ENCODE peak calls at places on chromosomes 6 and 20, in four cellular contexts. Y is body of pancreas, L is bronchial epithelial cell, F is nephron progenitor cell. R is an unnamed sample.

GRCh38 chr20:10591956-10592521 is 81.8 kb downstream of the JAG1 start:
- DNase-seq in F (no peak), Y (no peak), L (no peak), R (no peak)

GRCh38 chr6:157726892-157727628 is 96.0 kb upstream of the SNX9 start:
- DNase-seq in F (no peak), Y (peak; percentile 20), L (no peak), R (no peak)

GRCh38 chr6:161139766-161140553 is 133.9 kb downstream of the AGPAT4 start:
- DNase-seq in Y (no peak), F (no peak), L (peak; percentile 28), R (no peak)

GRCh38 chr6:157609556-157609955 is 213.5 kb upstream of the SNX9 start:
- DNase-seq in L (no peak), F (no peak), Y (no peak), R (no peak)

GRCh38 chr6:152209211-152209610 is 401.7 kb downstream of the ESR1 start:
- DNase-seq in L (peak; percentile 78), F (no peak), Y (no peak), R (no peak)

GRCh38 chr6:3808759-3809514 is 40.2 kb upstream of the FAM50B start:
- DNase-seq in F (no peak), Y (peak; percentile 41), L (peak; percentile 77), R (no peak)

GRCh38 chr6:53634184-53634631 is 31.3 kb downstream of the KLHL31 start:
- DNase-seq in Y (no peak), L (no peak), F (no peak), R (no peak)

GRCh38 chr6:42101186-42101657 is 41.2 kb downstream of the C6orf132 start:
- DNase-seq in Y (no peak), L (peak; percentile 85), F (no peak), R (no peak)

GRCh38 chr6:168132531-168133184 is 53.6 kb upstream of the FRMD1 start:
- DNase-seq in L (no peak), F (peak; percentile 57), Y (peak; percentile 35), R (no peak)

GRCh38 chr6:154732824-154733609 is at the start of gene SCAF8:
- DNase-seq in Y (peak; percentile 83), L (peak; percentile 50), F (peak; percentile 90), R (peak; percentile 90)

GRCh38 chr20:46767127-46767761 is 57.8 kb downstream of the SLC2A10 start:
- DNase-seq in F (peak; percentile 55), L (peak; percentile 55), Y (no peak), R (no peak)

GRCh38 chr20:53900380-53900999 is 169.9 kb downstream of the BCAS1 start:
- DNase-seq in L (peak; percentile 97), Y (no peak), F (no peak), R (no peak)

GRCh38 chr6:17334265-17334664 is 53.1 kb downstream of the RBM24 start:
- DNase-seq in Y (no peak), L (peak; percentile 34), F (no peak), R (no peak)

GRCh38 chr6:33428219-33428890 is 8.5 kb downstream of the SYNGAP1 start:
- DNase-seq in Y (peak; percentile 29), L (peak; percentile 61), F (no peak), R (peak; percentile 65)

GRCh38 chr20:17495826-17496225 is 35.4 kb downstream of the BFSP1 start:
- DNase-seq in Y (no peak), F (no peak), L (no peak), R (no peak)

GRCh38 chr20:50467618-50468373 is 42.4 kb upstream of the PTPN1 start:
- DNase-seq in Y (peak; percentile 38), F (no peak), L (peak; percentile 63), R (no peak)

GRCh38 chr20:43448748-43449535 is 8.8 kb upstream of the SRSF6 start:
- DNase-seq in Y (peak; percentile 54), F (peak; percentile 43), L (peak; percentile 45), R (no peak)

GRCh38 chr6:96651816-96652215 is 88.9 kb downstream of the FHL5 start:
- DNase-seq in Y (no peak), L (no peak), F (no peak), R (peak; percentile 13)

GRCh38 chr6:71419217-71419953 is 130.8 kb downstream of the OGFRL1 start:
- DNase-seq in F (peak; percentile 51), Y (peak; percentile 22), L (no peak), R (no peak)

GRCh38 chr6:140485740-140486467 is 1111.5 kb upstream of the CITED2 start:
- DNase-seq in L (peak; percentile 92), Y (no peak), F (no peak), R (no peak)

GRCh38 chr20:51342510-51343236 is 199.8 kb downstream of the NFATC2 start:
- DNase-seq in F (no peak), L (no peak), Y (no peak), R (no peak)

GRCh38 chr20:16922834-16923233 is 174.7 kb downstream of the OTOR start:
- DNase-seq in F (no peak), L (peak; percentile 85), Y (no peak), R (no peak)

GRCh38 chr6:33694401-33694931 is 17.0 kb downstream of the UQCC2 start:
- DNase-seq in F (no peak), Y (no peak), L (peak; percentile 83), R (no peak)

GRCh38 chr20:574297-574942 is 30.8 kb upstream of the CSNK2A1 start:
- DNase-seq in L (no peak), F (no peak), Y (no peak), R (no peak)

GRCh38 chr6:21263531-21264287 is 329.8 kb upstream of the SOX4 start:
- DNase-seq in Y (no peak), F (no peak), L (peak; percentile 99), R (no peak)

GRCh38 chr20:44471481-44471882 is 4.2 kb upstream of the TTPAL start:
- DNase-seq in L (peak; percentile 26), F (no peak), Y (no peak), R (no peak)

GRCh38 chr20:33352258-33353012 is 48.9 kb downstream of the CDK5RAP1 start:
- DNase-seq in F (no peak), Y (no peak), L (no peak), R (no peak)

GRCh38 chr6:99613705-99614429 is 7.2 kb downstream of the PRDM13 start:
- DNase-seq in F (peak; percentile 52), Y (no peak), L (no peak), R (peak; percentile 75)

GRCh38 chr6:1771324-1771723 is 161.6 kb downstream of the FOXC1 start:
- DNase-seq in Y (no peak), F (no peak), L (peak; percentile 90), R (no peak)

GRCh38 chr20:53735536-53736050 is 142.0 kb upstream of the ZNF217 start:
- DNase-seq in F (no peak), L (peak; percentile 97), Y (no peak), R (no peak)

GRCh38 chr6:11806561-11807317 is 28.1 kb upstream of the ADTRP start:
- DNase-seq in Y (no peak), L (peak; percentile 94), F (no peak), R (no peak)

GRCh38 chr20:34974246-34974645 is 18.6 kb downstream of the MYH7B start:
- DNase-seq in L (no peak), F (no peak), Y (no peak), R (no peak)

GRCh38 chr20:48461351-48461750 is 366.4 kb downstream of the PREX1 start:
- DNase-seq in Y (no peak), F (no peak), L (no peak), R (no peak)

GRCh38 chr20:45469336-45470261 is at the start of gene WFDC2:
- DNase-seq in F (peak; percentile 68), L (no peak), Y (peak; percentile 37), R (no peak)

GRCh38 chr6:21461844-21462518 is 131.6 kb upstream of the SOX4 start:
- DNase-seq in L (peak; percentile 3), F (no peak), Y (no peak), R (no peak)

GRCh38 chr6:36826520-36827227 is 12.6 kb downstream of the CPNE5 start:
- DNase-seq in Y (no peak), F (no peak), L (no peak), R (no peak)

GRCh38 chr20:17795003-17795402 is 95.2 kb downstream of the BANF2 start:
- DNase-seq in F (no peak), Y (no peak), L (no peak), R (no peak)

GRCh38 chr6:30507849-30508843 is 18.8 kb downstream of the HLA-E start:
- DNase-seq in L (no peak), F (no peak), Y (no peak), R (peak; percentile 37)

GRCh38 chr6:45835725-45836437 is 179.8 kb downstream of the CLIC5 start:
- DNase-seq in L (peak; percentile 85), F (no peak), Y (no peak), R (no peak)

GRCh38 chr20:37165031-37165430 is 14.1 kb upstream of the RPN2 start:
- DNase-seq in F (no peak), Y (no peak), L (no peak), R (no peak)
- TF ChIP-seq CTCF in F (no peak), Y (no peak), L (no peak), R (no peak)

DNA sequence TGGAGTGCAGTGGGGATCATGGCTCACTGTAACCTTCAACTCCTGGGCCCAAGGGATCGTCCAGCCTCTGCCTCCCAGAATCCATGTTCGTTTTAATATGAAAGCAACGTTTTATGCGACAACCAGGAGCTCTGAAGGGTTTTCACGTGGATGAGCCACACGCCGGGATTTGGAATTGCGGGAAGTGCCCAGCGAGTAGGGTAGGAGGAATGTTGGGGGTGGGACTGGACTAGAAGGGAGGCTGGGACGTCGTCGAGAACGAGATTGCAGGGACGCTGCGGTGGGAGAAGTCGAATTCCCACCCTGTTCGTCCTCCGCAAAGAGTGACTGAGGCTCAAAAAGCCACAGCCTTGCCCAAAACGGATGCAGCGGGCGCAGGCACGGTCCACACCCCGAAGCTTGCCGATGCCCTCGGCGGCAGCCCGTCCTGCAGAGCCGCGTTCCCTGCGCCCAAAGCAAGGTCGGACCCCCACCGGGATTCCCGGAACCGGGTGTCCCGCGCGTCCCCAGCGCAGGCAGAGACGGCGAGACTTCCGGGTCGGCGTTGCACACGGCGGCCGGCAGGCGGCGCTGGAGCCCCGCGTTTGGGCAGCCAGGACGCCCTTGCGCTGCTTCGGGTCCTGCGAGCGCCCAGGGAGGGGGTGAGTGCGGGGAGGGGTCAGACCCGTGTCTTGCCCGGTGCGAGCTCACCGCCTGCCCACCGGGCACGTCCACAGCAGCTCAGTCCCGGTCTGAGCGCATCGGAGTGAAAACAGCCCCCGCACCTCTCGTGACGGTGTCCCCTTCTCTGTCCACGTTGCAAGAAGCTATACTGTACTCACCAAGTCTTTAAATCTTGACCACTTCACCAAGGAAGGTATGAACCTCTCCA is 87.8 kb downstream of the DHX35 start:
- DNase-seq in Y (peak; percentile 79), L (peak; percentile 32), F (peak; percentile 88), R (peak; percentile 88)
- TF ChIP-seq CTCF in Y (peak; percentile 92), L (peak; percentile 98), F (peak; percentile 98), R (peak; percentile 95)

DNA sequence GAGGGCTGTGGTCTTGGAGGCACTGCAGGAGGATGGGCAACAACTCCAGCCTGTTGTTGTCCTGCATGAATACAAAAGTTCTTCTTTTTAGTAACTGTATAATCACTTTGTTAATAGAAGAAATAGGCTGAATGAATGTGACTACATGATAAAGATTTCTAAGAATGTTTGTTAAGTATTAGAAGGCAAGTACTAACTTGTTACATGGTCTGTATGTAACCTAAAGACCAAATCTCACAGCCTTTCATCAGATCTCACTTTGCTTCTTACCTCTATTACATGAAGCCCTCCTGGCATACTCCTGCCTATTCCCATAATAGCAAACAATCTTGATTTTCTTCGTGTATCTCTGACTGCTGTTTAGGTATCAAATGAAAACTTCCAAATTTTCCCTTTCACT is 73.4 kb downstream of the REPS1 start:
- DNase-seq in F (no peak), Y (no peak), L (peak; percentile 86), R (no peak)
- TF ChIP-seq CTCF in F (no peak), Y (no peak), L (no peak), R (no peak)

GRCh38 chr6:27894839-27895762 is 17.1 kb downstream of the OR2B2 start:
- DNase-seq in Y (peak; percentile 47), L (peak; percentile 67), F (peak; percentile 55), R (peak; percentile 61)
- TF ChIP-seq CTCF in Y (peak; percentile 93), L (peak; percentile 81), F (peak; percentile 61), R (peak; percentile 74)